ENCODE peak calls at places on chromosomes 5 and 9, in six cellular contexts. P, D, B, F, H and U are unnamed samples.

GRCh38 chr5:172102913-172103629 is 85.0 kb downstream of the STK10 start:
- DNase-seq in P (no peak), D (peak), B (no peak), F (no peak), H (peak), U (peak)

GRCh38 chr5:146962801-146963355 is 84.3 kb upstream of the PPP2R2B start:
- DNase-seq in P (peak), D (no peak), B (no peak), F (no peak), H (peak), U (no peak)

GRCh38 chr9:114387678-114388431 is at the start of gene AKNA:
- DNase-seq in P (peak), D (peak), B (peak), F (peak), H (peak), U (peak)

GRCh38 chr9:113290052-113290607 is 13.0 kb downstream of the RNF183 start:
- DNase-seq in P (no peak), D (no peak), B (no peak), F (no peak), H (no peak), U (no peak)

GRCh38 chr9:2677927-2678889 is 39.1 kb upstream of the KCNV2 start:
- DNase-seq in P (no peak), D (no peak), B (no peak), F (no peak), H (no peak), U (no peak)

GRCh38 chr9:86500667-86501435 is 146.6 kb upstream of the TUT7 start:
- DNase-seq in P (peak), D (peak), B (no peak), F (no peak), H (peak), U (no peak)

GRCh38 chr9:89497181-89497963 is 541 bp downstream of the SEMA4D start:
- DNase-seq in P (peak), D (no peak), B (peak), F (peak), H (no peak), U (peak)

GRCh38 chr5:72093231-72093630 is 14.0 kb upstream of the MAP1B start:
- DNase-seq in P (no peak), D (no peak), B (no peak), F (no peak), H (peak), U (no peak)

GRCh38 chr5:127909078-127909477 is 174.5 kb upstream of the SLC12A2 start:
- DNase-seq in P (peak), D (peak), B (peak), F (peak), H (peak), U (peak)

GRCh38 chr9:86795861-86796497 is 151.3 kb downstream of the GAS1 start:
- DNase-seq in P (no peak), D (peak), B (no peak), F (no peak), H (peak), U (no peak)

GRCh38 chr9:108776920-108777650 is 78.7 kb downstream of the ACTL7B start:
- DNase-seq in P (peak), D (peak), B (no peak), F (no peak), H (peak), U (no peak)
- TF ChIP-seq CTCF in P (peak), D (peak), B (no peak), F (no peak), H (peak), U (no peak)

DNA sequence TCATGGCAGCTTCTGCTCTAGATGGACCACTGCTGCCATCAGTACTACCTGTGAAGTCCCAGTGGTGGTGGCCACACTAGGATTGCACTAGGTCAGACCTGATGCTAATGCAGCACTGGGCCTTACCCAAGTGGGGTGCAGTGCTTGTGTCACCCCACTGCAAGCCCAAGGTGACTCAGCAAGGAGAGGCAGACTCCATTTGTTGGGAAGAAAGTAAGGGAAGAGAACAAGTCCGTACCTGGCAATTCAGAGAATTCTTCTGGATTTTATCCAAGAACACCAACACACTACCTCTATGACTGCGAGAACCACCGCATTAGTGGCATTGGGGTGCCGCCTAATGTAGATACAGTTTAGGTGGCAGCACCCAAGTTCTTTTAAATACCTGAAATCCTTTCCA is 34.0 kb upstream of the TYRP1 start:
- DNase-seq in P (no peak), D (no peak), B (no peak), F (no peak), H (no peak), U (no peak)
- TF ChIP-seq CTCF in P (no peak), D (no peak), B (no peak), F (no peak), H (no peak), U (no peak)

GRCh38 chr9:77291714-77292113 is 114.4 kb downstream of the VPS13A start:
- DNase-seq in P (peak), D (peak), B (no peak), F (no peak), H (peak), U (no peak)
- TF ChIP-seq CTCF in P (peak), D (peak), B (no peak), F (no peak), H (peak), U (no peak)

GRCh38 chr5:79672392-79672791 is 17.2 kb upstream of the CMYA5 start:
- DNase-seq in P (no peak), D (no peak), B (no peak), F (no peak), H (no peak), U (no peak)

GRCh38 chr5:79663212-79663611 is 26.4 kb upstream of the CMYA5 start:
- DNase-seq in P (no peak), D (no peak), B (no peak), F (peak), H (no peak), U (no peak)

DNA sequence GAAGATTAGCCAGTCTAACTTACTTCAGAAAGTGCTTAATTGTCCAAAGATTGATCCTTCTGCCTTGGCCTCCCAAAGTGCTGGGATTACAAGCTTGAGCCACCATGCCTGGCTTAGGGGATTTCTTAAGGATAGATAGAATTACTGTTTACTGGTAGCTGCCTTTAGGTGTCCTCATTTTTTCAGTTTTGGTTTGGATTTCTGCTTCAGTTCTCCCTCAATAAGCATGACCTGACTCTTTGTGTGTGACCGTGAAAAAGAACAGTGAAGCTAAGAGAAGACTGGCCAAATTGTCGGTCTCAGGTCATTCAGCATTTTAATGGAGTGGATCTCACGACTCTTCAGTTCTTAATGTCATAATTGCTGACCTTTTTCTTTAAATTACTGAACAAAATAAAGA is 22.9 kb upstream of the CMYA5 start:
- DNase-seq in P (peak), D (no peak), B (no peak), F (peak), H (no peak), U (no peak)
- TF ChIP-seq CTCF in P (no peak), D (no peak), B (no peak), F (no peak), H (no peak), U (no peak)

GRCh38 chr9:38662763-38663593 is 42.6 kb upstream of the ANKRD18A start:
- DNase-seq in P (peak), D (peak), B (no peak), F (no peak), H (peak), U (no peak)
- TF ChIP-seq CTCF in P (peak), D (peak), B (no peak), F (no peak), H (peak), U (no peak)

GRCh38 chr9:78439866-78440830 is 143.2 kb downstream of the PSAT1 start:
- DNase-seq in P (no peak), D (no peak), B (no peak), F (no peak), H (no peak), U (no peak)
- TF ChIP-seq CTCF in P (no peak), D (peak), B (no peak), F (no peak), H (no peak), U (no peak)

GRCh38 chr5:28710360-28710759 is 1672.0 kb upstream of the CDH9 start:
- DNase-seq in P (no peak), D (no peak), B (no peak), F (no peak), H (no peak), U (no peak)

GRCh38 chr5:28714887-28715286 is 1676.5 kb upstream of the CDH9 start:
- DNase-seq in P (no peak), D (no peak), B (no peak), F (no peak), H (no peak), U (no peak)
- TF ChIP-seq CTCF in P (no peak), D (no peak), B (no peak), F (no peak), H (no peak), U (no peak)

GRCh38 chr5:140575309-140575708 is 10.7 kb downstream of the SLC35A4 start:
- DNase-seq in P (peak), D (peak), B (no peak), F (no peak), H (peak), U (peak)
- TF ChIP-seq CTCF in P (peak), D (peak), B (peak), F (no peak), H (peak), U (peak)

GRCh38 chr9:93094294-93095204 is 1.5 kb upstream of the CARD19 start:
- DNase-seq in P (peak), D (no peak), B (peak), F (peak), H (no peak), U (peak)

GRCh38 chr9:93097496-93098205 is 1.6 kb downstream of the CARD19 start:
- DNase-seq in P (peak), D (no peak), B (peak), F (no peak), H (no peak), U (peak)

GRCh38 chr9:93095205-93096130 is 549 bp upstream of the CARD19 start:
- DNase-seq in P (peak), D (peak), B (peak), F (peak), H (peak), U (peak)

GRCh38 chr9:93096811-93097382 is 880 bp downstream of the CARD19 start:
- DNase-seq in P (peak), D (no peak), B (peak), F (no peak), H (no peak), U (peak)

DNA sequence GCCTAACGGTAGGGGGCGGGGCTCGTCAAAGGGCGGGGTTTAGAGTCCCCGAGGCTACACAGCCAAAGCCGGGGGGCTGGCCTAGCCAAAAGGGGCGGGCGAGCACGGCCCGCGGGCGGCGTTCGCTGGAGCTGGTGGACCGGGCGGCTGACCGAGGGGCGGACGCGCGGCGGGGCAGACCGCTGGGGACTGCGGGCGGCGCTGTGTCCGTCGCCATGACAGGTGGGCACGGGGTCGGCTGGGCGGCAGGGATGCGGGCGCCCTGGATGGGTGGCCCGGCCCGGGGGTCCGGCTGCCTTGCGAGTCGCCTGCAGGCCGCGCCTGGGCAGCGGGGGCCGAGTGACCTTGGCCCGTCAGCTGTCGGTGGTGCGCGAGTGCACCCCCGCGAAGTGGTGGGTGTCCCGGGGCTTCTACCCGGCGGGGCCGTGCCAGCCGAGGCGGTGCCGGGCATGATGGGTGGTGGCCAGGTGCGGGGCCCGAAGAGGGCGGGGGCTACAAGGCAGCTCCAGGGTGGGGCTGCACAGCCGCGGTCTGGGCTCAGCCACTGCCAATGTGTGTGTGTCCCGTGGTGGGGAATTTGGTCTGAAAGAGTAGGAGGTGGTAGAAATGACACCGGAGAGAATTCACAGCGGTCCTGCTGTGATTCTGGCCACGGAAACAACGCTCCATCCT is at the start of gene CARD19:
- DNase-seq in P (peak), D (no peak), B (peak), F (peak), H (peak), U (peak)
- TF ChIP-seq CTCF in P (no peak), D (no peak), B (no peak), F (no peak), H (no peak), U (no peak)

DNA sequence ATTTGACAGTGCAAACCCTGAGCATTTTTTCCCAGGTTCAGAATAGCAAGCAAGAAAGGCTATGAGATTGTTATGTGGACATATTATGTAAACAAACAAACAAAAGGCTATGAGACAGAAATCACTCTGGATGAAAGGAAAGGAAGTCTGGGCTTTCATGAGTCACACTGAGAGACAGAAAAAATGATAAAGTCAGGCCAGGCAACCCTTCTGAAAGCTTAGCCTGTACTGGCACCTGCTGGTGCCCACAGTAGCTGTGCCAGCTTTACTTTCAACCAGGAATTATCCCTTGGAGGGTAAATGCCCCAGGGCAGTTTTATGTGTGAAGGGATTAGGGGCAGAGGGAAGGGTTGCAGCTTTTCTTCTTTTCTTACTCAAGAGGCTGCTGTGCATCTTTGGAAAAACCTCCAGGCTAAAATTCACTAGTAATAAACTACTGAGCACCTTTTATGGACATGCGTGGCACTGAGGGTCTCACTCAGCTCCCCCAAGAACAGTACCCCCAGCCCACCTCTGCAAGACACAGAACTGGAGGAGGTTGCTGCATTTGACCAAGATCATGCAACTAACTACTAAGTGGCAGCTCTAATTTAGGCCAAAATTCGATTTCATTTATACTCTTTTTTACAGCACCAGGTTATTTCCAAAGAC is 41.7 kb downstream of the ACTL7B start:
- DNase-seq in P (peak), D (peak), B (no peak), F (no peak), H (peak), U (no peak)
- TF ChIP-seq CTCF in P (peak), D (peak), B (no peak), F (peak), H (peak), U (no peak)